ENCODE peak calls at places on chromosomes 11 and 22, in four cellular contexts. T is hepatocyte, A is endodermal cell, C is cardiac muscle cell. S is an unnamed sample.

GRCh38 chr11:61567286-61568061 is 13.4 kb downstream of the SYT7 start:
- DNase-seq in T (peak; percentile 90), A (peak; percentile 97), C (peak; percentile 89), S (peak; percentile 62)

GRCh38 chr11:25052844-25053243 is 556.0 kb downstream of the LUZP2 start:
- DNase-seq in T (no peak), A (no peak), C (no peak), S (no peak)

GRCh38 chr11:114296190-114296978 is at the start of gene NNMT:
- DNase-seq in T (peak; percentile 75), A (peak; percentile 20), C (peak; percentile 99), S (no peak)

GRCh38 chr22:29944339-29944738 is 61.4 kb downstream of the MTMR3 start:
- DNase-seq in T (no peak), A (no peak), C (no peak), S (no peak)

GRCh38 chr22:50485221-50486131 is 1.2 kb upstream of the MIOX start:
- DNase-seq in T (no peak), A (peak; percentile 62), C (no peak), S (no peak)

GRCh38 chr22:46726066-46726985 is 11.7 kb downstream of the CERK start:
- DNase-seq in T (peak; percentile 39), A (peak; percentile 31), C (no peak), S (no peak)

GRCh38 chr11:27416568-27417176 is 53.7 kb upstream of the CCDC34 start:
- DNase-seq in T (no peak), A (no peak), C (no peak), S (no peak)

GRCh38 chr11:129249351-129249750 is 57.2 kb upstream of the ARHGAP32 start:
- DNase-seq in T (no peak), A (no peak), C (peak; percentile 88), S (no peak)

GRCh38 chr11:709109-709997 is 3.3 kb downstream of the EPS8L2 start:
- DNase-seq in T (peak; percentile 20), A (no peak), C (no peak), S (no peak)

GRCh38 chr11:17714356-17714854 is 5.0 kb upstream of the MYOD1 start:
- DNase-seq in T (no peak), A (peak; percentile 64), C (no peak), S (no peak)

GRCh38 chr11:22635689-22636088 is 10.1 kb upstream of the FANCF start:
- DNase-seq in T (no peak), A (peak; percentile 75), C (no peak), S (no peak)

GRCh38 chr22:31853736-31854500 is 90.4 kb upstream of the YWHAH start:
- DNase-seq in T (no peak), A (no peak), C (no peak), S (no peak)

GRCh38 chr11:7019500-7020182 is 505 bp downstream of the ZNF214 start:
- DNase-seq in T (peak; percentile 55), A (no peak), C (peak; percentile 42), S (no peak)

GRCh38 chr11:76824980-76825725 is 35.6 kb upstream of the ACER3 start:
- DNase-seq in T (no peak), A (peak; percentile 29), C (no peak), S (no peak)

GRCh38 chr11:80937831-80938230 is 1497.0 kb upstream of the TENM4 start:
- DNase-seq in T (no peak), A (no peak), C (no peak), S (no peak)

GRCh38 chr11:122727101-122727929 is 71.8 kb downstream of the UBASH3B start:
- DNase-seq in T (no peak), A (no peak), C (no peak), S (no peak)

GRCh38 chr22:25564320-25564978 is at the start of gene GRK3:
- DNase-seq in T (peak; percentile 75), A (peak; percentile 88), C (peak; percentile 68), S (peak; percentile 1)

GRCh38 chr11:12932485-12932884 is 76.6 kb upstream of the RASSF10 start:
- DNase-seq in T (no peak), A (no peak), C (no peak), S (no peak)

GRCh38 chr11:44286268-44286880 is 23.6 kb downstream of the ALX4 start:
- DNase-seq in T (peak; percentile 69), A (peak; percentile 94), C (peak; percentile 77), S (peak; percentile 17)

GRCh38 chr11:128341280-128341679 is 246.1 kb downstream of the ETS1 start:
- DNase-seq in T (no peak), A (no peak), C (peak; percentile 20), S (peak; percentile 48)

GRCh38 chr11:124717786-124718634 is 21.7 kb upstream of the NRGN start:
- DNase-seq in T (peak; percentile 15), A (peak; percentile 83), C (peak; percentile 47), S (no peak)

GRCh38 chr11:41403462-41403861 is 56.0 kb downstream of the LRRC4C start:
- DNase-seq in T (no peak), A (no peak), C (no peak), S (no peak)

GRCh38 chr22:42367980-42368378 is 64.2 kb downstream of the NFAM1 start:
- DNase-seq in T (no peak), A (no peak), C (no peak), S (no peak)

GRCh38 chr22:42364641-42365336 is 67.4 kb downstream of the NFAM1 start:
- DNase-seq in T (no peak), A (no peak), C (peak; percentile 62), S (no peak)

GRCh38 chr22:42366815-42367581 is 65.2 kb downstream of the NFAM1 start:
- DNase-seq in T (no peak), A (no peak), C (no peak), S (no peak)

GRCh38 chr22:42365337-42365865 is 66.8 kb downstream of the NFAM1 start:
- DNase-seq in T (peak; percentile 31), A (peak; percentile 86), C (no peak), S (no peak)

DNA sequence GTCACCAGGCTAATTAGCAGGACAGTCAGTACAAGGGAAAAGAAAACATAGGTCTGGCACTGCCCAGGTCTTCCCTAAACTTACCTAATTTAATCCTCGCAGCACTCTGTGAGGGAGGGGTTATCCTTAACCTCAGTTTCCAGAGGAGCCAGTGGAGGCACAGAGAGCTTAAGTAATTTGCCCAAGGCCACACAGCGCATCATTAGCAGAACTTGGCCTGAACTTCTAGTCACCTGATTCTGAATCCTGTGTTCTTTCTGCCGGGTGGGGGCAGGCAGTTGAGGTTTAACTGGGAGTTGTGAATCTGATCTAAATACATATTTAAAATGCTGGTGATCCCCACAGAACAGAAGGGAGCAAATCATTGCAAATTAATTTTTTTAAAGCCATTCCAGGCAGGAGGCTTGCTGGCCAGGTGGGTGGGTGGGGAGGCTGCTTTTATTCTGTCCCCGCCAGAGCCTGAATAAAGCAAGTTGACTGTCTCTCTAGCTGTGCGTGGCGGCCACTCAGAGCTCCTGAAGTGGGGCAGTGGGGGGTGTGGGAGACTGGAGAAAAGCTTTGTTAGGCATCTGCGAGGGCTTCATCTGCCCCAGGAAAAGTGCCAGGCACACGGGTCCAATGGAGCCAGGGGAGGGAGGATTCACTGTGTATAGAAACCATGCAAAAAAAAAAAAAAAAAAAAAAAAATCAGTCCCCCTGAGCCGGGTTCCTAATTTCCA is 66.1 kb downstream of the NFAM1 start:
- DNase-seq in T (no peak), A (no peak), C (no peak), S (no peak)
- H3K4me3 ChIP-seq in T (no peak overlapping the region), A (no peak overlapping the region), C (no peak overlapping the region), S (no peak overlapping the region)

DNA sequence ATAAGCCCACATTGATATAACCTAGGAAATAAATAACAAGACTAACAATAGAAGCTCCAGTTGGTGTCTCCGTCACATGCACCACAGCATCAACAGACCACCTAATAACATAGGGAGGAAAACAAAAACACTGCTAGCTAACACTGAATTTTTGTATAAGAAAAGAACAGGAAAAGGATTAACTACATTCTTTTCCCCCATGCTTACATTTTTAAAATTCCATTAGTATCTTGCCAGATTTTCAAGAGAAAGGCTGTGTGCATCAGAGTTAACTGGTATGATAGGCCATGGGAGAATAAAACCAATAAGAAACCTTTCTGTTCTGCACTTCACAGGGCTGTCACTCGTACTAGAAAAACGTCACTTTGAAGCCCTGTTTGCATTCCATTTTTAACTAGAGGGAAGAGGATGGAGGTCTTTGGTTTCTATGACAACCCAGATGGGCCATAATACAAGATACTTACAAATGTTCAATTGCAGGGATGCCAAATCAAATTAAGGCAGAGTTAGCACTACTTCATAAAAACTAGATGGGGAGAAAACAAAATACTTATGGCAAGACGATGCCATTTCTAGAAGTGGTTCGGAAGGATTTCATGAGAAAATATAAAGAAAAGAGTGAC is 79.1 kb downstream of the LARGE2 start:
- DNase-seq in T (no peak), A (no peak), C (peak; percentile 65), S (no peak)
- H3K27ac ChIP-seq in T (no peak overlapping the region), A (no peak overlapping the region), C (no peak overlapping the region), S (no peak overlapping the region)

DNA sequence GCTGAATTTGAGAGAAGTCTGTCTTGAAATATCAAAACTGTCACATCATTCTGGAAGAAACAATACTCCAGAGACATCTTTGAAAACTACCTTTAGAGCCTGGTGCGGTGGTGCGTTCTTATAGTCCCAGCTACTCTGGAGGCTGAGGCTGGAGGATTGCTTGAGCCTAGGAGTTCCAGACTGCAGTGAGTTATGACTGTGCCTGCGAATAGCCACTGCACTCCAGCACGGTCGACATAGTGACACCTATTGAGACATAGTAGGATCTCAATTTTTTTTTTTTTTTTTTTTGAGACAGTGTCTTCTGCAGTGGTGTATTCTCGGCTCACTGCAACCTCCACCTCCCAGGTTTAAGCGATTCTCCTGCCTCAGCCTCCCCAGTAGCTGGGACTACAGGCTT is 11.5 kb upstream of the AIFM3 start:
- DNase-seq in T (no peak), A (no peak), C (no peak), S (no peak)
- H3K4me1 ChIP-seq in T (peaks cover 40% of the 10 kb centered on the region), A (peaks cover 8% of the 10 kb centered on the region), C (peaks cover 19% of the 10 kb centered on the region), S (peaks cover 15% of the 10 kb centered on the region)

GRCh38 chr11:79066456-79067354 is 374.1 kb downstream of the TENM4 start:
- DNase-seq in T (no peak), A (peak; percentile 82), C (peak; percentile 43), S (no peak)
- H3K4me3 ChIP-seq in T (no peak overlapping the region), A (no peak overlapping the region), C (no peak overlapping the region), S (no peak overlapping the region)

GRCh38 chr11:3010004-3010403 is 17.9 kb upstream of the NAP1L4 start:
- DNase-seq in T (no peak), A (no peak), C (no peak), S (no peak)
- H3K27ac ChIP-seq in T (no peak overlapping the region), A (no peak overlapping the region), C (no peak overlapping the region), S (no peak overlapping the region)

S was measured in effector memory CD4-positive, alpha-beta T cell.